ENCODE peak calls at places on chromosomes 2 and 18, in five cellular contexts. One of them, this sample, is unnamed.

GRCh38 chr2:124323321-124323720 is 298.2 kb downstream of the CNTNAP5 start:
- DNase-seq in M059J: peak; percentile 69
- DNase-seq in T-helper 2 cell: no peak
- DNase-seq in T-helper 1 cell: no peak
- DNase-seq in cardiac septum: no peak
- DNase-seq in this sample: no peak

GRCh38 chr2:167487728-167488127 is 599.4 kb downstream of the XIRP2 start:
- DNase-seq in M059J: no peak
- DNase-seq in T-helper 2 cell: no peak
- DNase-seq in T-helper 1 cell: no peak
- DNase-seq in cardiac septum: no peak
- DNase-seq in this sample: no peak

GRCh38 chr2:24635181-24635580 is 144.1 kb downstream of the NCOA1 start:
- DNase-seq in M059J: no peak
- DNase-seq in T-helper 2 cell: no peak
- DNase-seq in T-helper 1 cell: no peak
- DNase-seq in cardiac septum: no peak
- DNase-seq in this sample: no peak

GRCh38 chr2:26528186-26528585 is 50.3 kb upstream of the OTOF start:
- DNase-seq in M059J: no peak
- DNase-seq in T-helper 2 cell: no peak
- DNase-seq in T-helper 1 cell: no peak
- DNase-seq in cardiac septum: peak; percentile 68
- DNase-seq in this sample: no peak

GRCh38 chr2:117985092-117985491 is 28.8 kb downstream of the CCDC93 start:
- DNase-seq in M059J: peak; percentile 16
- DNase-seq in T-helper 2 cell: no peak
- DNase-seq in T-helper 1 cell: no peak
- DNase-seq in cardiac septum: no peak
- DNase-seq in this sample: no peak

GRCh38 chr2:240220371-240220770 is 79.9 kb upstream of the OTOS start:
- DNase-seq in M059J: peak; percentile 32
- DNase-seq in T-helper 2 cell: no peak
- DNase-seq in T-helper 1 cell: no peak
- DNase-seq in cardiac septum: no peak
- DNase-seq in this sample: no peak

GRCh38 chr2:105175231-105175630 is 66.3 kb upstream of the GPR45 start:
- DNase-seq in M059J: no peak
- DNase-seq in T-helper 2 cell: no peak
- DNase-seq in T-helper 1 cell: no peak
- DNase-seq in cardiac septum: no peak
- DNase-seq in this sample: no peak

GRCh38 chr2:45732946-45733345 is 81.5 kb downstream of the PRKCE start:
- DNase-seq in M059J: no peak
- DNase-seq in T-helper 2 cell: no peak
- DNase-seq in T-helper 1 cell: no peak
- DNase-seq in cardiac septum: no peak
- DNase-seq in this sample: no peak

GRCh38 chr18:21456428-21457178 is 143.9 kb downstream of the ESCO1 start:
- DNase-seq in M059J: no peak
- DNase-seq in T-helper 2 cell: no peak
- DNase-seq in T-helper 1 cell: no peak
- DNase-seq in cardiac septum: no peak
- DNase-seq in this sample: no peak

GRCh38 chr2:240989451-240990265 is 8.8 kb upstream of the SNED1 start:
- DNase-seq in M059J: peak; percentile 11
- DNase-seq in T-helper 2 cell: no peak
- DNase-seq in T-helper 1 cell: peak; percentile 7
- DNase-seq in cardiac septum: peak; percentile 74
- DNase-seq in this sample: peak; percentile 51

GRCh38 chr2:128366746-128367511 is 48.3 kb upstream of the HS6ST1 start:
- DNase-seq in M059J: no peak
- DNase-seq in T-helper 2 cell: no peak
- DNase-seq in T-helper 1 cell: no peak
- DNase-seq in cardiac septum: peak; percentile 67
- DNase-seq in this sample: no peak

GRCh38 chr2:233801357-233802131 is 23.4 kb downstream of the MROH2A start:
- DNase-seq in M059J: peak; percentile 69
- DNase-seq in T-helper 2 cell: no peak
- DNase-seq in T-helper 1 cell: no peak
- DNase-seq in cardiac septum: no peak
- DNase-seq in this sample: no peak

GRCh38 chr18:9925369-9925768 is 11.6 kb downstream of the VAPA start:
- DNase-seq in M059J: no peak
- DNase-seq in T-helper 2 cell: no peak
- DNase-seq in T-helper 1 cell: no peak
- DNase-seq in cardiac septum: no peak
- DNase-seq in this sample: no peak

GRCh38 chr2:133498166-133498565 is 70.1 kb downstream of the NCKAP5 start:
- DNase-seq in M059J: no peak
- DNase-seq in T-helper 2 cell: no peak
- DNase-seq in T-helper 1 cell: no peak
- DNase-seq in cardiac septum: no peak
- DNase-seq in this sample: no peak

This sample was measured in left cardiac atrium.